ENCODE peak calls at places on chromosomes 6 and 20, in eight cellular contexts. L is choroid plexus epithelial cell; B is BJ; J is PC-3; H is mesothelial cell of epicardium; A is CD8-positive, alpha-beta T cell; K is neural progenitor cell; P is transverse colon. V is an unnamed sample.

GRCh38 chr6:56549014-56549413 is 93.7 kb downstream of the DST start:
- DNase-seq in B (no peak), H (no peak), K (peak; percentile 66), J (peak; percentile 60), L (peak; percentile 47), A (no peak), P (no peak), V (no peak)

GRCh38 chr6:22290045-22290444 is 6.8 kb downstream of the PRL start:
- DNase-seq in B (no peak), K (no peak), J (no peak), A (no peak), L (no peak), P (no peak), H (no peak), V (no peak)

GRCh38 chr6:28982476-28983266 is 22.4 kb downstream of the ZNF311 start:
- DNase-seq in P (no peak), B (no peak), H (no peak), L (peak; percentile 80), J (peak; percentile 75), K (peak; percentile 55), A (no peak), V (no peak)

GRCh38 chr6:105805581-105806023 is 280.5 kb upstream of the PRDM1 start:
- DNase-seq in J (peak; percentile 34), K (no peak), H (no peak), P (no peak), L (peak; percentile 28), B (no peak), A (no peak), V (no peak)

GRCh38 chr20:51623255-51623654 is 80.7 kb upstream of the NFATC2 start:
- DNase-seq in H (no peak), P (no peak), K (no peak), B (no peak), L (no peak), A (no peak), J (no peak), V (no peak)

GRCh38 chr6:39777661-39778060 is 14.5 kb upstream of the DAAM2 start:
- DNase-seq in A (no peak), B (no peak), P (no peak), H (no peak), L (no peak), J (no peak), K (no peak), V (no peak)

GRCh38 chr6:20559924-20560551 is 25.8 kb downstream of the CDKAL1 start:
- DNase-seq in A (no peak), H (no peak), B (no peak), J (no peak), P (no peak), L (peak; percentile 46), K (no peak), V (no peak)

GRCh38 chr6:5199203-5200101 is 61.3 kb downstream of the LYRM4 start:
- DNase-seq in B (no peak), A (no peak), L (no peak), K (no peak), J (no peak), H (no peak), P (no peak), V (no peak)

GRCh38 chr20:61271273-61272221 is 19.5 kb downstream of the CDH4 start:
- DNase-seq in P (no peak), K (peak; percentile 74), J (no peak), H (no peak), A (no peak), B (no peak), L (peak; percentile 24), V (no peak)

GRCh38 chr6:149077208-149077607 is 240.3 kb upstream of the TAB2 start:
- DNase-seq in J (no peak), H (no peak), B (no peak), A (no peak), L (peak; percentile 98), K (no peak), P (no peak), V (no peak)

GRCh38 chr6:139967497-139967896 is 593.0 kb upstream of the CITED2 start:
- DNase-seq in P (no peak), A (no peak), L (peak; percentile 41), B (no peak), J (no peak), K (no peak), H (no peak), V (no peak)

GRCh38 chr6:158409451-158409850 is 97.2 kb downstream of the TULP4 start:
- DNase-seq in L (peak; percentile 74), K (no peak), J (no peak), B (peak; percentile 9), A (no peak), P (no peak), H (no peak), V (no peak)

GRCh38 chr6:88376759-88377387 is 210.7 kb upstream of the CNR1 start:
- DNase-seq in B (peak; percentile 79), J (peak; percentile 60), P (no peak), L (peak; percentile 94), A (no peak), K (no peak), H (no peak), V (no peak)

GRCh38 chr20:11329271-11329670 is 588.4 kb upstream of the BTBD3 start:
- DNase-seq in B (no peak), P (no peak), J (no peak), L (no peak), A (no peak), K (no peak), H (no peak), V (no peak)

GRCh38 chr20:58260006-58260405 is 31.6 kb upstream of the ANKRD60 start:
- DNase-seq in L (no peak), J (no peak), B (no peak), P (no peak), A (no peak), K (no peak), H (no peak), V (no peak)

GRCh38 chr6:94389218-94389617 is 969.9 kb upstream of the EPHA7 start:
- DNase-seq in J (peak; percentile 47), H (no peak), P (no peak), B (no peak), K (no peak), L (no peak), A (no peak), V (no peak)

GRCh38 chr6:112443666-112444065 is 96.5 kb downstream of the RFPL4B start:
- DNase-seq in J (no peak), B (peak; percentile 56), A (no peak), K (no peak), L (peak; percentile 91), H (no peak), P (no peak), V (no peak)

GRCh38 chr6:141212296-141212695 is 920.4 kb upstream of the GJE1 start:
- DNase-seq in H (no peak), L (no peak), A (no peak), K (no peak), J (peak; percentile 40), B (no peak), P (no peak), V (no peak)

GRCh38 chr6:63813531-63813930 is 177.9 kb downstream of the PHF3 start:
- DNase-seq in J (peak; percentile 13), A (no peak), L (peak; percentile 20), H (no peak), B (no peak), K (peak; percentile 9), P (no peak), V (no peak)
- TF ChIP-seq CTCF in J (no peak), A (no peak), L (peak; percentile 40), H (no peak), B (no peak), K (peak; percentile 21), P (no peak), V (no peak)

GRCh38 chr6:160456214-160456546 is 108.0 kb downstream of the SLC22A3 start:
- DNase-seq in B (no peak), J (no peak), P (no peak), H (no peak), A (no peak), L (no peak), K (no peak), V (no peak)
- TF ChIP-seq CTCF in B (no peak), J (no peak), P (no peak), H (peak; percentile 19), A (peak; percentile 51), L (no peak), K (no peak), V (peak; percentile 27)

GRCh38 chr6:16712931-16713484 is 48.3 kb downstream of the ATXN1 start:
- DNase-seq in K (no peak), L (peak; percentile 90), J (peak; percentile 92), B (peak; percentile 80), P (peak; percentile 35), A (no peak), H (no peak), V (no peak)
- TF ChIP-seq CTCF in K (peak; percentile 11), L (peak; percentile 54), J (peak; percentile 72), B (peak; percentile 50), P (no peak), A (no peak), H (no peak), V (peak; percentile 70)

GRCh38 chr6:136288566-136289326 is 900 bp downstream of the BCLAF1 start:
- DNase-seq in L (peak; percentile 97), A (peak; percentile 75), J (peak; percentile 77), H (no peak), K (peak; percentile 89), B (peak; percentile 75), P (peak; percentile 83), V (no peak)
- TF ChIP-seq CTCF in L (peak; percentile 27), A (no peak), J (no peak), H (no peak), K (peak; percentile 31), B (peak; percentile 33), P (peak; percentile 34), V (peak; percentile 61)

GRCh38 chr6:14475306-14475705 is 357.7 kb downstream of the CD83 start:
- DNase-seq in A (no peak), H (no peak), B (no peak), L (no peak), J (no peak), K (no peak), P (no peak), V (no peak)

GRCh38 chr6:14477559-14477958 is 360.0 kb downstream of the CD83 start:
- DNase-seq in J (no peak), B (no peak), L (no peak), K (no peak), H (no peak), P (no peak), A (no peak), V (no peak)

GRCh38 chr6:14476793-14477531 is 359.4 kb downstream of the CD83 start:
- DNase-seq in B (peak; percentile 96), J (no peak), P (peak; percentile 74), L (peak; percentile 89), K (no peak), H (no peak), A (no peak), V (no peak)

GRCh38 chr6:14472964-14473363 is 355.4 kb downstream of the CD83 start:
- DNase-seq in A (no peak), P (no peak), L (peak; percentile 17), B (no peak), K (no peak), J (no peak), H (no peak), V (no peak)

GRCh38 chr6:14474816-14475215 is 357.2 kb downstream of the CD83 start:
- DNase-seq in K (no peak), B (no peak), L (no peak), A (no peak), P (no peak), J (no peak), H (no peak), V (no peak)
- TF ChIP-seq CTCF in K (no peak), B (no peak), L (no peak), A (no peak), P (no peak), J (no peak), H (no peak), V (no peak)

V was measured in chondrocyte.